ENCODE peak calls at places on chromosomes 3 and 15, in five cellular contexts. N is SJCRH30; Q is CD8-positive, alpha-beta memory T cell; O is astrocyte; E is HepG2. C is an unnamed sample.

GRCh38 chr3:191761906-191762305 is 300.9 kb downstream of the PYDC2 start:
- DNase-seq in E (no peak), Q (no peak), O (no peak), N (no peak), C (no peak)

GRCh38 chr3:171446801-171447578 is 13.2 kb downstream of the TNIK start:
- DNase-seq in E (no peak), O (peak), Q (no peak), N (no peak), C (no peak)

GRCh38 chr15:25391971-25392733 is 46.7 kb downstream of the UBE3A start:
- DNase-seq in O (peak), Q (no peak), N (no peak), E (no peak), C (no peak)

GRCh38 chr3:98778383-98778782 is 15.2 kb downstream of the ST3GAL6 start:
- DNase-seq in Q (no peak), N (no peak), E (no peak), O (peak), C (no peak)

GRCh38 chr15:63018639-63019038 is 23.9 kb upstream of the TPM1 start:
- DNase-seq in Q (no peak), O (no peak), N (no peak), E (no peak), C (no peak)

GRCh38 chr15:31471731-31472430 is 145.2 kb downstream of the KLF13 start:
- DNase-seq in N (peak), Q (no peak), O (peak), E (no peak), C (no peak)

GRCh38 chr3:41963823-41964222 is 1.9 kb upstream of the ULK4 start:
- DNase-seq in N (no peak), E (no peak), O (no peak), Q (no peak), C (no peak)

GRCh38 chr3:194245975-194246561 is 105.1 kb downstream of the CPN2 start:
- DNase-seq in N (no peak), O (no peak), Q (no peak), E (no peak), C (no peak)

GRCh38 chr3:183490653-183491052 is 62.2 kb upstream of the MCF2L2 start:
- DNase-seq in E (peak), Q (no peak), O (peak), N (no peak), C (peak)

GRCh38 chr15:92019706-92020105 is 166.2 kb downstream of the SLCO3A1 start:
- DNase-seq in O (no peak), Q (no peak), N (no peak), E (no peak), C (no peak)

GRCh38 chr15:26864664-26865191 is 2.1 kb upstream of the GABRA5 start:
- DNase-seq in O (peak), Q (no peak), E (no peak), N (peak), C (peak)

GRCh38 chr3:66489577-66489976 is 11.2 kb downstream of the LRIG1 start:
- DNase-seq in N (no peak), Q (no peak), E (no peak), O (no peak), C (peak)

GRCh38 chr15:70095387-70096214 is 2.1 kb downstream of the TLE3 start:
- DNase-seq in Q (peak), O (no peak), N (peak), E (no peak), C (no peak)

GRCh38 chr15:95266481-95267061 is 1035.2 kb downstream of the MCTP2 start:
- DNase-seq in Q (no peak), N (no peak), E (no peak), O (peak), C (no peak)

GRCh38 chr3:141412087-141412935 is 44.0 kb downstream of the ZBTB38 start:
- DNase-seq in O (peak), E (peak), Q (peak), N (peak), C (no peak)

GRCh38 chr3:152376351-152377183 is 107.8 kb downstream of the MBNL1 start:
- DNase-seq in N (no peak), E (no peak), Q (no peak), O (peak), C (no peak)

GRCh38 chr15:35933531-35933930 is 387.6 kb upstream of the DPH6 start:
- DNase-seq in N (no peak), O (no peak), Q (no peak), E (no peak), C (no peak)

GRCh38 chr3:15368561-15369135 is 36.3 kb upstream of the SH3BP5 start:
- DNase-seq in N (no peak), E (no peak), O (no peak), Q (no peak), C (no peak)

GRCh38 chr3:34938784-34939183 is 700.5 kb upstream of the ARPP21 start:
- DNase-seq in N (no peak), E (no peak), Q (no peak), O (no peak), C (no peak)

GRCh38 chr15:51126842-51127241 is 32.1 kb upstream of the TNFAIP8L3 start:
- DNase-seq in Q (no peak), E (no peak), O (no peak), N (no peak), C (no peak)

GRCh38 chr3:2898591-2899353 is 211.4 kb downstream of the IL5RA start:
- DNase-seq in N (no peak), O (no peak), E (no peak), Q (no peak), C (no peak)

GRCh38 chr3:72152551-72153476 is 367.9 kb upstream of the PROK2 start:
- DNase-seq in Q (no peak), O (peak), N (no peak), E (peak), C (no peak)

GRCh38 chr15:75921732-75922703 is 18.3 kb downstream of the FBXO22 start:
- DNase-seq in N (peak), O (peak), E (peak), Q (no peak), C (peak)

GRCh38 chr3:12287727-12288465 is 974 bp upstream of the PPARG start:
- DNase-seq in N (no peak), O (no peak), E (no peak), Q (no peak), C (no peak)

GRCh38 chr3:66073464-66074141 is 34.9 kb upstream of the MAGI1 start:
- DNase-seq in O (no peak), N (peak), E (peak), Q (no peak), C (no peak)

GRCh38 chr15:36156855-36157521 is 422.4 kb upstream of the CDIN1 start:
- DNase-seq in Q (no peak), O (peak), N (no peak), E (peak), C (no peak)

GRCh38 chr3:114624676-114625181 is 330.9 kb downstream of the TIGIT start:
- DNase-seq in E (peak), N (peak), O (peak), Q (no peak), C (no peak)

GRCh38 chr3:114861666-114862065 is 285.4 kb downstream of the ZBTB20 start:
- DNase-seq in O (no peak), N (no peak), Q (no peak), E (no peak), C (no peak)

GRCh38 chr3:85571835-85572234 is 613.0 kb downstream of the CADM2 start:
- DNase-seq in N (no peak), Q (no peak), E (peak), O (peak), C (no peak)

GRCh38 chr3:130093741-130094391 is 12.2 kb downstream of the ALG1L2 start:
- DNase-seq in O (no peak), Q (no peak), E (no peak), N (peak), C (peak)

GRCh38 chr3:31621314-31621713 is 88.6 kb downstream of the STT3B start:
- DNase-seq in O (peak), N (no peak), Q (no peak), E (no peak), C (no peak)

GRCh38 chr3:145266368-145266767 is 894.6 kb downstream of the PLOD2 start:
- DNase-seq in E (peak), Q (no peak), O (no peak), N (no peak), C (no peak)

GRCh38 chr3:124599147-124599765 is 131.0 kb upstream of the UMPS start:
- DNase-seq in E (no peak), Q (no peak), N (peak), O (no peak), C (no peak)

GRCh38 chr15:88476635-88477038 is 9.1 kb downstream of the MRPS11 start:
- DNase-seq in Q (peak), O (peak), N (peak), E (peak), C (peak)

GRCh38 chr3:161273589-161274218 is 52.6 kb downstream of the NMD3 start:
- DNase-seq in Q (peak), N (no peak), O (no peak), E (peak), C (peak)

GRCh38 chr3:154244644-154245043 is 79.6 kb downstream of the DHX36 start:
- DNase-seq in O (peak), E (no peak), Q (no peak), N (no peak), C (no peak)

GRCh38 chr3:159629329-159630084 is 359.1 kb upstream of the IL12A start:
- DNase-seq in E (no peak), O (no peak), N (no peak), Q (no peak), C (no peak)

GRCh38 chr3:66499881-66500574 is 794 bp downstream of the LRIG1 start:
- DNase-seq in E (no peak), N (peak), Q (peak), O (peak), C (no peak)

GRCh38 chr15:49235446-49236207 is 65.6 kb downstream of the GALK2 start:
- DNase-seq in N (peak), O (peak), E (peak), Q (peak), C (peak)

GRCh38 chr3:43254125-43254524 is 32.2 kb upstream of the SNRK start:
- DNase-seq in Q (no peak), E (no peak), O (no peak), N (no peak), C (no peak)

GRCh38 chr3:21839592-21839991 is 88.6 kb upstream of the ZNF385D start:
- DNase-seq in E (no peak), Q (no peak), O (peak), N (peak), C (no peak)
- H3K27ac ChIP-seq in E (no peak), Q (no peak), O (peak), N (no peak), C (no peak)

DNA sequence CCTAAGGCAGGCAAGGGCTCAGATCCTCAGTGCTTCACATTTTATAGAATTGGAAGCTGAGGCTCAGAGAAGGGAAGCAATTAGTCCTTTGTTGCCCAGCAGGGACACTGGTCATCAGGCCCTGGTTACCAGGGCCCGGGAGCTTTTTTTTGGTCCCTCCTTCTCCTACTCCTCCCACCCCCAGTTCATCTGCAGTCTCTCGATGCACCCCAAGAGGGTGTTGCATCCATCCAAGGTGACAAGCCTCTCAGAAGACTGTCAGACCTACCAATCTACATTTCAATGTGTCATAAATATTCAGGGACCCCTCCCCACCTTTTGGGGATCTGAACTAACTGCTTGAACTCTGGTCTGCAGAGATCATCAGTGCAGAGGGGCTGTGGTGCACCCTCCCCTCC is 31.9 kb downstream of the RNU5B-1 start:
- DNase-seq in N (no peak), Q (no peak), O (no peak), E (no peak), C (no peak)
- H3K4me3 ChIP-seq in N (no peak), Q (no peak), O (no peak), E (no peak), C (no peak)

DNA sequence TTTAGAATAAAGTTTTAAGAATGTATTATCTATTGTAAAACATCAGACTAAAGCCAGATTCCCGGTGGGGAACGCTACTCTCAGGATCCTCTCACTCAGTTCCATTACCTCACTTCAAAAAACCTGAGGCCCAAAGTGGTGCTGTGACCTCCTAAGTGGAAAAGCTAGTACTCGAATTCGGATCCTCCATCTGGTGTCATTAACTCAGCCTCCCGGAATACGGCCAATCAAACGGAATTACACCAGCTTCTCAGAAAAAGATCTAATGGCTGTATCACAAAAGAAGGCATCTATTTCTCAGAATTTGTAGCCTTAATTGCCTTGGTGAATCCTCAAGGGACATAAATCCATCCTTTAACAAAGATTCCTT is 624 bp downstream of the ACAD11 start:
- DNase-seq in N (no peak), Q (peak), E (no peak), O (no peak), C (no peak)
- H3K27ac ChIP-seq in N (peak), Q (no peak), E (peak), O (peak), C (peak)

DNA sequence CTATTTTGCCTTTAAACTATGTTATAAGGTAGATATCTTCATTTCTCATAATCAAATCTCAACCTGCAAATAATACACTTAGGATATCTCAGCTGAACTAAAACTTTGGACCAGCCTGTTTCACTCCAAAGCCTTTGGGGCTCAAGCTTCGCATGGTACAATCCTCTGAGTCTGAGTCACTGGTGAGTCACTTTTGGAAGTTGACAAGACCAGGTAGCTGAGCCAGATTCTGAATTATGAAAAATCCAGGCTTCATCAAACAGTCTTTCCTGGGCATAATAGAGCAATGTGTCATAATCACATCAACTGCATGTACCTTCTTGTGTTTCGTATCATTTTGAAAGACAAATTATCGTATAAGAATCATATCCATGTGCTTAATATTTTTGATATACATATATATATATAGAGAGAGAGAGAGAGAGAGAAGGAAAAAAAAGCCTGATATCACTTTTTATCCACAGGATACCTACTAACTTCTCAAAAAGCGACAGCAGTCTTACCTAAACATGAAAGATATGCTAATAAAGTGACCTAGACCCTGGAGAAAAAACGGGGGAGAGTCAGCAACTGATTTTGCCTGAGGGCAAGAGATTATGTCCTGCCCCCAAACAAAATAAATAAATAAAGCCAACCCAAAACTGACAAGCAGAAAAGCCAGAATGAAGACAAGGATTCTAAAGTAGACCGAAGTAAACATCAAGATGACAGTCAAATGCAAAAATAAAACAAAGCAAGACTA is 263.9 kb upstream of the TGFBR2 start:
- DNase-seq in O (peak), E (peak), N (peak), Q (no peak), C (no peak)
- H3K4me3 ChIP-seq in O (no peak), E (no peak), N (no peak), Q (no peak), C (no peak)

GRCh38 chr3:127899769-127900168 is 15.3 kb upstream of the KBTBD12 start:
- DNase-seq in O (no peak), E (no peak), Q (no peak), N (no peak), C (no peak)
- H3K27ac ChIP-seq in O (no peak), E (no peak), Q (no peak), N (no peak), C (no peak)

GRCh38 chr3:46952813-46953212 is 23.7 kb downstream of the CCDC12 start:
- DNase-seq in Q (no peak), O (no peak), E (no peak), N (no peak), C (no peak)
- H3K4me3 ChIP-seq in Q (no peak), O (no peak), E (no peak), N (no peak), C (peak)